ENCODE peak calls at places on chromosomes 13 and 19, in four cellular contexts. One of them, this sample, is unnamed.

GRCh38 chr13:38670627-38671026 is 16.2 kb upstream of the FREM2 start:
- DNase-seq in activated CD4-positive, CD25-positive, alpha-beta regulatory T cell: no peak
- DNase-seq in fibroblast of the conjunctiva: peak
- DNase-seq in stimulated activated CD4-positive, alpha-beta T cell treated with anti-CD3 and anti-CD28 coated beads, Interleukin-2, amount 100 ng/mL, for 4 hours: no peak
- DNase-seq in this sample: no peak

GRCh38 chr13:113152894-113153809 is 5.3 kb upstream of the PROZ start:
- DNase-seq in fibroblast of the conjunctiva: no peak
- DNase-seq in stimulated activated CD4-positive, alpha-beta T cell treated with anti-CD3 and anti-CD28 coated beads, Interleukin-2, amount 100 ng/mL, for 4 hours: no peak
- DNase-seq in activated CD4-positive, CD25-positive, alpha-beta regulatory T cell: no peak
- DNase-seq in this sample: no peak

GRCh38 chr19:45577111-45577905 is 7.3 kb downstream of the OPA3 start:
- DNase-seq in fibroblast of the conjunctiva: peak
- DNase-seq in stimulated activated CD4-positive, alpha-beta T cell treated with anti-CD3 and anti-CD28 coated beads, Interleukin-2, amount 100 ng/mL, for 4 hours: no peak
- DNase-seq in activated CD4-positive, CD25-positive, alpha-beta regulatory T cell: no peak
- DNase-seq in this sample: no peak

GRCh38 chr13:95784161-95784880 is 107.4 kb downstream of the DNAJC3 start:
- DNase-seq in fibroblast of the conjunctiva: peak
- DNase-seq in stimulated activated CD4-positive, alpha-beta T cell treated with anti-CD3 and anti-CD28 coated beads, Interleukin-2, amount 100 ng/mL, for 4 hours: no peak
- DNase-seq in activated CD4-positive, CD25-positive, alpha-beta regulatory T cell: no peak
- DNase-seq in this sample: no peak

GRCh38 chr13:41224113-41225110 is 30.0 kb upstream of the KBTBD7 start:
- DNase-seq in activated CD4-positive, CD25-positive, alpha-beta regulatory T cell: no peak
- DNase-seq in fibroblast of the conjunctiva: peak
- DNase-seq in stimulated activated CD4-positive, alpha-beta T cell treated with anti-CD3 and anti-CD28 coated beads, Interleukin-2, amount 100 ng/mL, for 4 hours: no peak
- DNase-seq in this sample: no peak

GRCh38 chr19:45890877-45891276 is 4.9 kb upstream of the IRF2BP1 start:
- DNase-seq in activated CD4-positive, CD25-positive, alpha-beta regulatory T cell: no peak
- DNase-seq in fibroblast of the conjunctiva: no peak
- DNase-seq in stimulated activated CD4-positive, alpha-beta T cell treated with anti-CD3 and anti-CD28 coated beads, Interleukin-2, amount 100 ng/mL, for 4 hours: no peak
- DNase-seq in this sample: no peak

GRCh38 chr13:31476266-31476665 is 263.1 kb upstream of the RXFP2 start:
- DNase-seq in fibroblast of the conjunctiva: no peak
- DNase-seq in stimulated activated CD4-positive, alpha-beta T cell treated with anti-CD3 and anti-CD28 coated beads, Interleukin-2, amount 100 ng/mL, for 4 hours: no peak
- DNase-seq in activated CD4-positive, CD25-positive, alpha-beta regulatory T cell: no peak
- DNase-seq in this sample: no peak

GRCh38 chr13:33139186-33139585 is 123.0 kb downstream of the KL start:
- DNase-seq in stimulated activated CD4-positive, alpha-beta T cell treated with anti-CD3 and anti-CD28 coated beads, Interleukin-2, amount 100 ng/mL, for 4 hours: no peak
- DNase-seq in activated CD4-positive, CD25-positive, alpha-beta regulatory T cell: no peak
- DNase-seq in fibroblast of the conjunctiva: no peak
- DNase-seq in this sample: no peak

GRCh38 chr13:46675016-46675415 is 121.9 kb downstream of the ESD start:
- DNase-seq in activated CD4-positive, CD25-positive, alpha-beta regulatory T cell: no peak
- DNase-seq in fibroblast of the conjunctiva: no peak
- DNase-seq in stimulated activated CD4-positive, alpha-beta T cell treated with anti-CD3 and anti-CD28 coated beads, Interleukin-2, amount 100 ng/mL, for 4 hours: no peak
- DNase-seq in this sample: no peak

GRCh38 chr13:36475468-36475867 is 43.2 kb downstream of the CCNA1 start:
- DNase-seq in stimulated activated CD4-positive, alpha-beta T cell treated with anti-CD3 and anti-CD28 coated beads, Interleukin-2, amount 100 ng/mL, for 4 hours: no peak
- DNase-seq in activated CD4-positive, CD25-positive, alpha-beta regulatory T cell: no peak
- DNase-seq in fibroblast of the conjunctiva: no peak
- DNase-seq in this sample: no peak

GRCh38 chr19:6608950-6609349 is 18.0 kb upstream of the CD70 start:
- DNase-seq in activated CD4-positive, CD25-positive, alpha-beta regulatory T cell: no peak
- DNase-seq in stimulated activated CD4-positive, alpha-beta T cell treated with anti-CD3 and anti-CD28 coated beads, Interleukin-2, amount 100 ng/mL, for 4 hours: no peak
- DNase-seq in fibroblast of the conjunctiva: no peak
- DNase-seq in this sample: no peak

GRCh38 chr19:40623403-40624239 is 22.5 kb downstream of the LTBP4 start:
- DNase-seq in stimulated activated CD4-positive, alpha-beta T cell treated with anti-CD3 and anti-CD28 coated beads, Interleukin-2, amount 100 ng/mL, for 4 hours: no peak
- DNase-seq in fibroblast of the conjunctiva: no peak
- DNase-seq in activated CD4-positive, CD25-positive, alpha-beta regulatory T cell: no peak
- DNase-seq in this sample: no peak

GRCh38 chr13:112696869-112697465 is 7.1 kb downstream of the ATP11A start:
- DNase-seq in fibroblast of the conjunctiva: no peak
- DNase-seq in activated CD4-positive, CD25-positive, alpha-beta regulatory T cell: no peak
- DNase-seq in stimulated activated CD4-positive, alpha-beta T cell treated with anti-CD3 and anti-CD28 coated beads, Interleukin-2, amount 100 ng/mL, for 4 hours: no peak
- DNase-seq in this sample: no peak

GRCh38 chr13:51047434-51048165 is 63.5 kb downstream of the C13orf42 start:
- DNase-seq in activated CD4-positive, CD25-positive, alpha-beta regulatory T cell: no peak
- DNase-seq in stimulated activated CD4-positive, alpha-beta T cell treated with anti-CD3 and anti-CD28 coated beads, Interleukin-2, amount 100 ng/mL, for 4 hours: no peak
- DNase-seq in fibroblast of the conjunctiva: no peak
- DNase-seq in this sample: no peak

GRCh38 chr19:43476606-43477005 is 11.2 kb upstream of the LYPD3 start:
- DNase-seq in activated CD4-positive, CD25-positive, alpha-beta regulatory T cell: no peak
- DNase-seq in stimulated activated CD4-positive, alpha-beta T cell treated with anti-CD3 and anti-CD28 coated beads, Interleukin-2, amount 100 ng/mL, for 4 hours: no peak
- DNase-seq in fibroblast of the conjunctiva: no peak
- DNase-seq in this sample: no peak

GRCh38 chr13:98386632-98387031 is 190.3 kb downstream of the STK24 start:
- DNase-seq in fibroblast of the conjunctiva: no peak
- DNase-seq in activated CD4-positive, CD25-positive, alpha-beta regulatory T cell: no peak
- DNase-seq in stimulated activated CD4-positive, alpha-beta T cell treated with anti-CD3 and anti-CD28 coated beads, Interleukin-2, amount 100 ng/mL, for 4 hours: no peak
- DNase-seq in this sample: no peak

GRCh38 chr13:20161275-20161950 is 561 bp upstream of the GJA3 start:
- DNase-seq in stimulated activated CD4-positive, alpha-beta T cell treated with anti-CD3 and anti-CD28 coated beads, Interleukin-2, amount 100 ng/mL, for 4 hours: peak
- DNase-seq in activated CD4-positive, CD25-positive, alpha-beta regulatory T cell: peak
- DNase-seq in fibroblast of the conjunctiva: no peak
- DNase-seq in this sample: peak

GRCh38 chr19:4405977-4406376 is 3.5 kb downstream of the CHAF1A start:
- DNase-seq in stimulated activated CD4-positive, alpha-beta T cell treated with anti-CD3 and anti-CD28 coated beads, Interleukin-2, amount 100 ng/mL, for 4 hours: no peak
- DNase-seq in fibroblast of the conjunctiva: no peak
- DNase-seq in activated CD4-positive, CD25-positive, alpha-beta regulatory T cell: no peak
- DNase-seq in this sample: no peak

GRCh38 chr13:44575741-44576395 is at the start of gene TSC22D1:
- DNase-seq in stimulated activated CD4-positive, alpha-beta T cell treated with anti-CD3 and anti-CD28 coated beads, Interleukin-2, amount 100 ng/mL, for 4 hours: peak
- DNase-seq in fibroblast of the conjunctiva: peak
- DNase-seq in activated CD4-positive, CD25-positive, alpha-beta regulatory T cell: peak
- DNase-seq in this sample: peak

GRCh38 chr13:25727776-25728175 is 324.0 kb downstream of the SHISA2 start:
- DNase-seq in fibroblast of the conjunctiva: no peak
- DNase-seq in stimulated activated CD4-positive, alpha-beta T cell treated with anti-CD3 and anti-CD28 coated beads, Interleukin-2, amount 100 ng/mL, for 4 hours: no peak
- DNase-seq in activated CD4-positive, CD25-positive, alpha-beta regulatory T cell: no peak
- DNase-seq in this sample: no peak

This sample was measured in activated T-cell treated with anti-CD3 and anti-CD28 coated beads, Interleukin-2, amount 50 U/mL, for 4 hours.